ENCODE peak calls at places on chromosomes 13 and 19, in eight cellular contexts. Y is endodermal cell, O is Peyer's patch, M is kidney, D is psoas muscle, B is K562, Q is sigmoid colon, I is pancreas. S is an unnamed sample.

GRCh38 chr13:113455384-113455783 is 2.1 kb upstream of the ADPRHL1 start:
- DNase-seq in Y (no peak), O (no peak), M (no peak), D (peak; percentile 38), B (no peak), Q (no peak), I (no peak), S (no peak)

GRCh38 chr13:114279770-114280169 is 1.6 kb upstream of the UPF3A start:
- DNase-seq in Y (no peak), O (no peak), M (no peak), D (no peak), B (no peak), Q (no peak), I (no peak), S (no peak)

GRCh38 chr13:38381840-38382239 is 32.2 kb downstream of the UFM1 start:
- DNase-seq in Y (no peak), O (no peak), M (no peak), D (no peak), B (no peak), Q (no peak), I (no peak), S (no peak)

GRCh38 chr13:38262211-38262610 is 87.4 kb upstream of the UFM1 start:
- DNase-seq in Y (no peak), O (no peak), M (no peak), D (no peak), B (no peak), Q (no peak), I (no peak), S (no peak)

GRCh38 chr13:68984688-68985319 is 1122.8 kb upstream of the ATXN8OS start:
- DNase-seq in Y (no peak), O (peak; percentile 38), M (peak; percentile 74), D (peak; percentile 26), B (peak; percentile 12), Q (no peak), I (peak; percentile 44), S (no peak)

GRCh38 chr19:12055784-12056183 is 3.0 kb upstream of the ZNF878 start:
- DNase-seq in Y (no peak), O (no peak), M (no peak), D (no peak), B (no peak), Q (no peak), I (no peak), S (no peak)

GRCh38 chr19:39568604-39569003 is 28.6 kb upstream of the EID2 start:
- DNase-seq in Y (no peak), O (no peak), M (no peak), D (no peak), B (no peak), Q (no peak), I (no peak), S (no peak)

GRCh38 chr13:60095300-60095699 is 68.4 kb downstream of the DIAPH3 start:
- DNase-seq in Y (no peak), O (no peak), M (no peak), D (no peak), B (no peak), Q (no peak), I (no peak), S (no peak)

GRCh38 chr13:98998831-98999634 is 21.2 kb upstream of the DOCK9 start:
- DNase-seq in Y (peak; percentile 21), O (no peak), M (no peak), D (no peak), B (no peak), Q (no peak), I (no peak), S (no peak)

GRCh38 chr19:47227347-47228167 is 3.4 kb downstream of the BBC3 start:
- DNase-seq in Y (peak; percentile 99), O (peak; percentile 90), M (peak; percentile 98), D (peak; percentile 94), B (peak; percentile 62), Q (peak; percentile 98), I (peak; percentile 90), S (peak; percentile 91)

GRCh38 chr19:45200614-45201013 is 22.0 kb downstream of the BLOC1S3 start:
- DNase-seq in Y (peak; percentile 86), O (no peak), M (no peak), D (no peak), B (no peak), Q (no peak), I (no peak), S (no peak)

GRCh38 chr13:99312493-99312883 is 5.3 kb upstream of the GPR183 start:
- DNase-seq in Y (no peak), O (peak; percentile 77), M (no peak), D (peak; percentile 92), B (no peak), Q (peak; percentile 93), I (no peak), S (no peak)

GRCh38 chr19:10643968-10644290 is 10.2 kb upstream of the ILF3 start:
- DNase-seq in Y (peak; percentile 58), O (no peak), M (no peak), D (no peak), B (no peak), Q (no peak), I (no peak), S (no peak)
- H3K4me3 ChIP-seq in Y (no peak overlapping the region), O (no peak overlapping the region), M (no peak overlapping the region), D (no peak overlapping the region), B (no peak overlapping the region), Q (no peak overlapping the region), I (no peak overlapping the region), S (no peak overlapping the region)

GRCh38 chr19:42497492-42498226 is 30.6 kb downstream of the CEACAM1 start:
- DNase-seq in Y (no peak), O (peak; percentile 74), M (no peak), D (no peak), B (no peak), Q (no peak), I (no peak), S (peak; percentile 76)
- H3K27ac ChIP-seq in Y (no peak overlapping the region), O (peak overlapping the region; percentile 74), M (peak overlapping the region; percentile 76), D (no peak overlapping the region), B (no peak overlapping the region), Q (no peak overlapping the region), I (peak overlapping the region; percentile 73), S (peak overlapping the region; percentile 87)

GRCh38 chr13:70311175-70311574 is 202.9 kb upstream of the KLHL1 start:
- DNase-seq in Y (no peak), O (no peak), M (no peak), D (no peak), B (no peak), Q (no peak), I (no peak), S (no peak)
- H3K4me3 ChIP-seq in Y (no peak overlapping the region), O (no peak overlapping the region), M (no peak overlapping the region), D (no peak overlapping the region), B (no peak overlapping the region), Q (no peak overlapping the region), I (no peak overlapping the region), S (no peak overlapping the region)

DNA sequence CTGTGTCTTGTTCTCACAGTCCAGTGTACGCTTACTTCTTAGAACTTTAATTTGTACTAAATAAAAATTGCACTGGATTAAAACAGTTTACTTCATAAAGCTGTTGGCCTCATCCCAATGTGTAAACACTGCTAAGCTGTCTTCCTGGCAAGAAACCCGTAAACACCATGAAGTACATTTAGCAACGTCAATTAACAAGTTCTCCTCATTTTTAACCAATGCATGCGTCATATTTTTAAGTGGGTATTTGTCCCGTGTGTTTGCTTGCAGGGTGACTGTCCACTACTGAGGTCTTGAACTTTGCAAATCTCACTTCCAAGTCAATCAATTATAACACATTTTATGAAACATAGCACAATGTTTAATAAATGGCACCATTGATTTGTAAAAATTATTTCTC is 28.2 kb downstream of the LAIR2 start:
- DNase-seq in Y (no peak), O (no peak), M (no peak), D (no peak), B (no peak), Q (no peak), I (no peak), S (no peak)
- H3K27ac ChIP-seq in Y (no peak overlapping the region), O (no peak overlapping the region), M (no peak overlapping the region), D (no peak overlapping the region), B (no peak overlapping the region), Q (no peak overlapping the region), I (no peak overlapping the region), S (no peak overlapping the region)

GRCh38 chr19:19517235-19517619 is 1.2 kb downstream of the NDUFA13 start:
- DNase-seq in Y (no peak), O (no peak), M (no peak), D (no peak), B (no peak), Q (no peak), I (no peak), S (no peak)
- H3K4me3 ChIP-seq in Y (peak overlapping the region; percentile 98), O (peak overlapping the region; percentile 87), M (peak overlapping the region; percentile 97), D (peak overlapping the region; percentile 76), B (peak overlapping the region; percentile 90), Q (peak overlapping the region; percentile 72), I (no peak overlapping the region), S (peak overlapping the region; percentile 65)

GRCh38 chr13:43003010-43003409 is 11.0 kb upstream of the EPSTI1 start:
- DNase-seq in Y (no peak), O (no peak), M (no peak), D (no peak), B (no peak), Q (no peak), I (no peak), S (no peak)
- H3K27ac ChIP-seq in Y (no peak overlapping the region), O (no peak overlapping the region), M (no peak overlapping the region), D (no peak overlapping the region), B (no peak overlapping the region), Q (no peak overlapping the region), I (no peak overlapping the region), S (no peak overlapping the region)

DNA sequence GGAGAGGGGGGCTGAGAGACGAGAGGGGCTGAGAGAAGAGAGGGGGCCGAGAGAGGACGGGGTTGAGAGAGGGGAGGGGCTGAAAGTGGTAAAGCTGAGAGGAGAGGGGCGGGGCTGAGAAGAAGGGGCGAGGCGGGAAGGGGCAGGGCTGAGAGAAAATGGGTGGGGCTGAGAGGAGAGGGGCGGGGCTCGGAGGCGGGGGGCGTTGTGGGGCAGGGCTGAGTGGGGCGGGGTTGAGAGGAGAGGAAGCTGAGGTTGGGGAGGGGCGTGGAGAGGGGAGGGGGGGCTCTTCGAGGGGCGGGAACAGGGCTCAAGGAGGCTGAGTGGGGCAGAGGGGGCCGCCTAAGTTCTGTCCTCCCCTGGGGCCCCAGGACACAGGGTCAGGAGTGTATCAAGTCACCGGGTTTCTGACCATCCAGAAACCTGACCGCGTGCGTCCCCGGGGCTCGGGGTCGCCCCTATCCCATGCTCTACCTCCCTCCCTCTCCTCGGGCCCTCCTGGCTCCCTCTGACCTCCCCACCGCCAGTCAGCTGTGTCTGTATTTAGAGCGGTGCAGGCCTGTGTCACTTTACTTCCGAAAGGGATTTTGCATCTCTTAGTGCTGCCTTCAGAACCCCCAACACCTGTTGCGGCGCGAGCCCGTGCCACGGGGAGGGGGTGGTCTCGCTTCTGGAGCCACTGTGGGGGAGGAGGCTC is 38.6 kb upstream of the SEMA6B start:
- DNase-seq in Y (peak; percentile 94), O (peak; percentile 53), M (peak; percentile 71), D (no peak), B (peak; percentile 97), Q (no peak), I (no peak), S (peak; percentile 45)
- H3K4me3 ChIP-seq in Y (no peak overlapping the region), O (peak overlapping the region; percentile 10), M (no peak overlapping the region), D (peak overlapping the region; percentile 25), B (peak overlapping the region; percentile 43), Q (no peak overlapping the region), I (no peak overlapping the region), S (no peak overlapping the region)

GRCh38 chr13:33016414-33017409 is at the start of gene KL:
- DNase-seq in Y (peak; percentile 81), O (no peak), M (peak; percentile 86), D (peak; percentile 67), B (no peak), Q (peak; percentile 75), I (peak; percentile 75), S (peak; percentile 23)
- H3K27ac ChIP-seq in Y (no peak within 1 kb of the TSS), O (peak within 1 kb of the TSS; percentile 31), M (peak within 1 kb of the TSS; percentile 95), D (peak within 1 kb of the TSS; percentile 72), B (no peak within 1 kb of the TSS), Q (peak within 1 kb of the TSS; percentile 77), I (peak within 1 kb of the TSS; percentile 37), S (peak within 1 kb of the TSS; percentile 24)

S was measured in colonic mucosa.